ENCODE peak calls at places on chromosomes 5 and 9, in five cellular contexts. A, E, V, S and D are unnamed samples.

GRCh38 chr5:77629553-77630245 is 8.8 kb downstream of the OTP start:
- DNase-seq in A (no peak), E (no peak), V (no peak), S (no peak), D (no peak)

GRCh38 chr9:91837982-91838731 is 111.9 kb downstream of the ROR2 start:
- DNase-seq in A (no peak), E (peak; percentile 43), V (peak; percentile 65), S (peak; percentile 31), D (peak; percentile 96)

GRCh38 chr5:52844885-52845284 is 57.2 kb downstream of the ITGA1 start:
- DNase-seq in A (peak; percentile 63), E (peak; percentile 21), V (no peak), S (no peak), D (no peak)

GRCh38 chr5:6576861-6577501 is 55.9 kb downstream of the NSUN2 start:
- DNase-seq in A (peak; percentile 58), E (peak; percentile 46), V (peak; percentile 42), S (no peak), D (peak; percentile 2)

GRCh38 chr5:2700876-2701275 is 50.6 kb downstream of the IRX2 start:
- DNase-seq in A (no peak), E (no peak), V (no peak), S (no peak), D (no peak)

GRCh38 chr5:144356489-144356888 is 185.8 kb downstream of the KCTD16 start:
- DNase-seq in A (no peak), E (no peak), V (no peak), S (no peak), D (no peak)

GRCh38 chr9:7185612-7186011 is 427.8 kb downstream of the KDM4C start:
- DNase-seq in A (peak; percentile 92), E (peak; percentile 64), V (no peak), S (no peak), D (peak; percentile 98)

GRCh38 chr9:121772600-121773285 is 121.3 kb downstream of the DAB2IP start:
- DNase-seq in A (no peak), E (no peak), V (no peak), S (peak; percentile 67), D (no peak)

GRCh38 chr9:135251996-135252760 is 164.7 kb downstream of the OLFM1 start:
- DNase-seq in A (no peak), E (no peak), V (no peak), S (no peak), D (no peak)

DNA sequence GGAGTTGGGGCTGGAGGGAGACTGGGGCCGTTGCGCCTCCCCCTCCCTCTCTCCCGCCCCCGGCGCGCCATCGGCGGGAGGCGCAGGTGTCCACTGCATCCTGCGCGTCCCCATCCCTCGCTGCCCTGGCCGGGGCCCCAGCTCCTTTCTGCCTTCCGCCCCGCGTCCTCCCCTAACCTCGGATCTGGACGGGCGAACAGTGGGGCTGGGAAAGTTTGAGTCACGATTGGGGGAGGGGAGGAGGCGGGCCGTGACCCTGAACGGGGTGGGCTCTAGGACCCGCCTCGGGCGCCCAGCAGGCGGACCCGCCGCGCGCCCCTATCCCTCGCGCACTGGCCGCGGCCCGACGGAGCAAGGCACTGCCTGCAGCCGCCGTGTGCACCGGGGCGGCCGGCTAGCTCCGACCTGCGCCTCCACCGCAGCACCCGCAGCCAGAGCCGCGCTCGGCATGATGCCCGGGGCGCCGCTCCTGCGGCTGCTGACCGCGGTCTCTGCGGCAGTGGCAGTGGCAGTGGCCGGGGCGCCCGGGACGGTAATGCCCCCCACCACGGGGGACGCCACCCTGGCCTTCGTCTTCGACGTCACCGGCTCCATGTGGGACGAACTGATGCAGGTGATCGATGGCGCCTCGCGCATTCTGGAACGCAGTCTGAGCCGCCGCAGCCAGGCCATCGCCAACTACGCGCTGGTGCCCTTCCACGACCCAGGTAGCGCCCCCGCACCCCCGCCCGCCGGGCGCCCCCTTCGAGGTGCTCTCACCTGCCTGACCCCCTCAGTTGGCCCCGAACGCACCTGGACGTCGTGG is at the start of gene HMCN2:
- DNase-seq in A (no peak), E (no peak), V (peak; percentile 66), S (peak; percentile 57), D (no peak)
- H3K4me3 ChIP-seq in A (no peak within 1 kb of the TSS), E (no peak within 1 kb of the TSS), V (peak within 1 kb of the TSS; percentile 31), S (peak within 1 kb of the TSS; percentile 55), D (peak within 1 kb of the TSS; percentile 20)

GRCh38 chr9:126112135-126112720 is 214.4 kb upstream of the MVB12B start:
- DNase-seq in A (no peak), E (no peak), V (no peak), S (no peak), D (no peak)
- TF ChIP-seq CTCF in A (no peak), E (no peak), V (no peak), S (no peak), D (no peak)

DNA sequence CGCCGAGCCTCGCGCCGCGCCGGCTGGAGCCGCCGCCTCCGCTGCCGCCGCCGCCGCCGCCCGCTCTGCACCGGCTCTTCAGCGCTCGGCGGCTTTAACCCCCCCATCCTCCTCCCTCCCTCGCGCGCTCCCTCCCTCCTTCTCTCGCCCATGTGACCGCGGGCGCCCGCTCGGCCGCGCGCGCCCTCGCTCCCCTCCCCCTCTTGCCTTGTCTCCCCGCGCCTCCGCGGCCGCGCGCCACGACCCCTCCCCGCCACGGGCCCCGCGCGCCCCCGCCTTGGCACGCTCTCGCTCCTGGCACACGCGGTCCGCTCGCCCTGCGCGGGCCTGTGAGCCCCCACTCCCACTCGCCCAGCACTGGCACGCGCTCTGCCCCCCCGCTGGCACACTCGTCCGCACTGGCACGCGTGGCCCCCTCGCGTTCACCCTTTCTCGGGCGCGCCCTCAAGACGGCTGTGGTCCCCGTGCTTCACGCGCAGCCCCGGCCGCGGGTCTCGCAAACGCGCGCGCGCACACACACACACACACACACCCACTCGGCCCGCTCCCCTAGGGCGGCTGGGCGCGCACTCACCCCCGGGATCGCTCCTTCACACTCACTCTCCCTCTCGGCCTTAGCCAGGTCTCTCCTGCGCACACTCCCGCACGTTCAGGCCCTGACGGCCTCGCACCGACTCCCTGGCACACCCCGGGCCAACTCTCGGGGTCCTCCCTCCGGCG is at the start of gene CNTFR:
- DNase-seq in A (no peak), E (no peak), V (peak; percentile 81), S (no peak), D (no peak)
- H3K4me3 ChIP-seq in A (no peak within 1 kb of the TSS), E (no peak within 1 kb of the TSS), V (peak within 1 kb of the TSS; percentile 65), S (peak within 1 kb of the TSS; percentile 51), D (peak within 1 kb of the TSS; percentile 12)

DNA sequence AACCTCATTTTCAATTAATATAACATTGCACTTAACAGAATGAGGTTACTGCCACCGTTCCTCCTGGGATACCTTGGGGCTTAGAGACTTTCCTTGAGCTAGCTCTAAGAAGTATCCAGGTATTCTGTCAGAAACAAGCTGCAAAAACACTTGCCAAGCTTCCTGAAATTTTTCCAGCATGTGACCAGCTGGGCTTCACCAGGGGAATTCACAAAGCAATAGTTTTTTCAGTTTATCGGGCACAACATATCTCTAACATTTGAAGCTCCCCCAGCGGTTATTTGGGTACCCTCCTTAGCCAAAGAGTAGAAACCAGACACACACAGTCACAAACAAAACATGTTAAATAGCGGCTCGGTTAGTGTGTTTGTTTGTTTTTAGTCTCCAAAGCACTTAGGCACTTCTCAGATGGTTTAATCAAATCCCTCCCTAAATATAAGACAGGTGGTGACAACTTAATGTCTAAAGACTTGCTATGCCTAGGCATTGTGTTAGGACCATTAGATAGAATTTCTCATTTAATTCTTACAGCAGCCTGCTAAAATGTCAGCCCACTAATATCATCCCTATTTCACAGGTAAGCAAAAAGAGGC is 278.2 kb downstream of the GLIS3 start:
- DNase-seq in A (no peak), E (no peak), V (no peak), S (no peak), D (no peak)
- TF ChIP-seq CTCF in A (no peak), E (no peak), V (no peak), S (no peak), D (no peak)

DNA sequence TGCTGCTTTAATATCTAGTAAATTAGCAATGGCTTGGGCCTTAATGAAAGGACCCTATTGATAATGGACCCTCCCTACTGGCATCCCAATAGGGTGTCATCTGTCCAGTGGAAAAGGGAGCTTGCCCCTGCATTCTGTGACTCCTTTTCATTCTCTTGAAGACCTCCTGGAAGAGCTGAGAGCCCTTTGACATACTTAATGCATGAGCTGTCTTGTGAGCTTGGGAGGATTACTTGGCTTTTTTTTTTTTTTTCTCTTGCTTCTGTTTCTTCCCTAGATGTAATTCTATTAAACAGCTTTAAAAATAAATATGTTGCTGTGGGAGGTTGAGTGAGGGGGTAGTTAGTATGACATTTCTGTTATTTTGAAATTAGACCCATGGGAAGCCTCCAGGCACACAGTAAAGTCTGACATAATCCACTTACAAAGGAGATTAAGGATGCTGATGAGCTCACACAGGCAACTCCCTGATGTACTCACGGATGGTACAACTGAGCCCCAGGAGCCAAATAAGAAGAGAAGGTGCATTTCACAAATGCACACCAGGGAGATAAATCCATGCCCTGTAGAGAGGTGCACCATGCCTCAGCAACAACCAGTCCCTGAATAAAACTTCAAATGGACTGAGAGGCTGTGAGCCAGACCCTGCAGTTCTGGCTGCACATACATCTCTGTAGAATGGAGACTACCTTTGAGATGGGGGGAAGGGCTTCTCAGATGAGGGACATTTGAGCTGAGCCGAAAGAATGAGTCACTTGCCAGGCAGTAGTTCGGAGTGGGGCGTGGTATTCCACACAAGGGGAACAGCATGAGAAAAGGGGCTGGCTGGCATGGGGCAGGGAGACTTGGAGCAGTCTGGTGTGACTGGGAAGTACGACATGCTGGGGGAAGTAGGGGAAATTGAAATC is 68.8 kb downstream of the ACTL7B start:
- DNase-seq in A (peak; percentile 50), E (no peak), V (no peak), S (no peak), D (peak; percentile 87)
- H3K4me3 ChIP-seq in A (no peak overlapping the region), E (no peak overlapping the region), V (no peak overlapping the region), S (no peak overlapping the region), D (peak overlapping the region; percentile 5)

GRCh38 chr5:140148508-140148907 is 22.8 kb downstream of the IGIP start:
- DNase-seq in A (no peak), E (no peak), V (peak; percentile 51), S (no peak), D (no peak)
- TF ChIP-seq CTCF in A (no peak), E (no peak), V (peak; percentile 2), S (no peak), D (peak; percentile 14)

DNA sequence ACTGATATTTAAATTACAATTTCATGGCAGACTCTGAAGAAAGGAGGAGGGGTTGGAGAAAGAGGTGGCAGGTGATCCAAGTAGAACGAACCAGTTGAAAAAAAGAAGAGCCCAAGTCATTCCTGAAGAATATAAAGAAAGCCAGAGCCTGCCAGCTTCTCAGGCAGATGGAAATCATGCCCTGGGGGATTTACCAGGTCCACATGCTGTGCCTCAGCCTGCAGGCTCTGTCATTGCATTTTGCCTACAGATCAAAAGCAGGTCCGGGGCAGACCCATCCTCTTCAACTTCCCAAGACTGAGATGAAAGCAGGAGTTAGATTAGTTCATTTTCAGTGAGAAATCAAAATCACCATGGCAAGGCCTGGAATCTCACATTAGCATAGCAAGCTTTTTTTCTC is 48.5 kb downstream of the GDNF start:
- DNase-seq in A (no peak), E (no peak), V (no peak), S (no peak), D (no peak)
- H3K4me3 ChIP-seq in A (no peak overlapping the region), E (no peak overlapping the region), V (no peak overlapping the region), S (no peak overlapping the region), D (no peak overlapping the region)

DNA sequence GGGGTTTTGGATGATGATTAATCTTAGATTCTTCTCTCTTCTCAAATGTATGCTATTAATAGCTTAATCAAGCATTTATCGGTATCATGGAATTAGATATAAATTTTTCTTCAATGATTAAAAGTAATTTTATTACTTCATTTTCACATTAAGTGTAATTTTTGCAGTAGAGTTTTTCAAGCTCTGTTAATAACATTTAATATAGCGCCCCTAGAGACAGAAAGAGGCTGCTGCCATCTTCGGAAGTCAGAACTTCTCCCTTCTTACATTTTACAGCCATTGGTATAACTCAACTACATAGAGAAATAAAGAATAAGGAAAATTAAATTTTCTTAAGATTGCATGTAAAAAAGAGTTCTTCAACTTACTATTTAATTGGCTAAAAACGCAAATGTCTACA is 540.3 kb downstream of the GABRG2 start:
- DNase-seq in A (no peak), E (no peak), V (no peak), S (no peak), D (no peak)
- TF ChIP-seq CTCF in A (no peak), E (no peak), V (no peak), S (no peak), D (peak; percentile 45)

GRCh38 chr5:107668154-107668932 is 2.4 kb downstream of the EFNA5 start:
- DNase-seq in A (peak; percentile 14), E (no peak), V (no peak), S (no peak), D (no peak)
- H3K4me3 ChIP-seq in A (peak overlapping the region; percentile 66), E (no peak overlapping the region), V (peak overlapping the region; percentile 73), S (peak overlapping the region; percentile 70), D (peak overlapping the region; percentile 95)